ENCODE peak calls at places on chromosomes 7 and 10, in seven cellular contexts. D is stimulated activated CD8-positive, alpha-beta memory T cell treated with anti-CD3 and anti-CD28 coated beads, Interleukin-7, amount 100 ng/mL, for 4 hours; O is activated naive CD4-positive, alpha-beta T cell treated with anti-CD3 and anti-CD28 coated beads for 36 hours; H is NCI-H1092 treated with DMSO at 0.1 percent for 48 hours; Z is T-helper 1 cell; J is Right ventricle myocardium superior; I is glomerular endothelial cell. Y is an unnamed sample.

GRCh38 chr10:37535459-37536246 is 321.8 kb downstream of the ZNF248 start:
- DNase-seq in D (no peak), O (no peak), Z (no peak), J (no peak), H (no peak), I (no peak), Y (no peak)

GRCh38 chr10:52778511-52779392 is 6.2 kb upstream of the MBL2 start:
- DNase-seq in D (no peak), I (no peak), H (no peak), O (no peak), J (no peak), Z (no peak), Y (peak)

GRCh38 chr7:112880786-112881418 is 90.7 kb upstream of the TMEM168 start:
- DNase-seq in D (no peak), J (no peak), Z (no peak), O (no peak), H (no peak), I (no peak), Y (no peak)

GRCh38 chr10:71063431-71063830 is 148.9 kb upstream of the UNC5B start:
- DNase-seq in H (no peak), I (no peak), D (no peak), Z (no peak), J (no peak), O (no peak), Y (no peak)

GRCh38 chr10:36171546-36171945 is 529.5 kb upstream of the FZD8 start:
- DNase-seq in I (no peak), O (no peak), H (no peak), Z (no peak), J (no peak), D (no peak), Y (no peak)

GRCh38 chr7:3453398-3453797 is 152.3 kb downstream of the SDK1 start:
- DNase-seq in Z (no peak), D (no peak), H (no peak), O (no peak), I (no peak), J (no peak), Y (no peak)

GRCh38 chr7:22589641-22590141 is 89.7 kb upstream of the STEAP1B start:
- DNase-seq in J (peak), O (no peak), H (no peak), D (no peak), I (no peak), Z (no peak), Y (peak)

GRCh38 chr10:48247680-48248079 is 26.8 kb downstream of the FRMPD2 start:
- DNase-seq in Z (no peak), H (no peak), J (no peak), I (no peak), D (no peak), O (no peak), Y (no peak)

GRCh38 chr7:77575187-77575586 is 38.1 kb downstream of the PTPN12 start:
- DNase-seq in Z (no peak), J (no peak), O (no peak), D (no peak), I (no peak), H (no peak), Y (no peak)

GRCh38 chr7:136874393-136875032 is 6.1 kb downstream of the CHRM2 start:
- DNase-seq in Z (no peak), J (no peak), I (no peak), O (no peak), D (no peak), H (peak), Y (peak)

GRCh38 chr7:95691464-95691863 is 80.9 kb upstream of the DYNC1I1 start:
- DNase-seq in Z (no peak), J (no peak), I (no peak), H (no peak), D (no peak), O (no peak), Y (no peak)

GRCh38 chr7:39510738-39511372 is 55.3 kb upstream of the YAE1 start:
- DNase-seq in J (no peak), O (peak), H (no peak), D (no peak), Z (no peak), I (no peak), Y (no peak)

GRCh38 chr7:44172803-44173424 is 16.3 kb downstream of the GCK start:
- DNase-seq in D (no peak), H (peak), Z (no peak), J (no peak), O (no peak), I (no peak), Y (no peak)

GRCh38 chr10:82874671-82875070 is 999.7 kb downstream of the NRG3 start:
- DNase-seq in O (no peak), I (no peak), J (no peak), Z (no peak), H (no peak), D (no peak), Y (no peak)

GRCh38 chr7:50307368-50308012 is 3.0 kb downstream of the IKZF1 start:
- DNase-seq in H (no peak), D (peak), Z (no peak), O (peak), J (no peak), I (no peak), Y (no peak)

GRCh38 chr7:140564643-140565042 is 76.0 kb downstream of the DENND2A start:
- DNase-seq in I (no peak), H (no peak), O (no peak), J (no peak), Z (no peak), D (no peak), Y (no peak)

GRCh38 chr7:24595671-24596418 is 22.6 kb downstream of the PALS2 start:
- DNase-seq in H (no peak), Z (no peak), O (no peak), D (no peak), I (no peak), J (no peak), Y (no peak)

GRCh38 chr7:129664029-129665012 is 52.8 kb downstream of the NRF1 start:
- DNase-seq in J (no peak), O (no peak), D (no peak), H (peak), I (peak), Z (no peak), Y (peak)

GRCh38 chr10:14439451-14440259 is 108.9 kb upstream of the FRMD4A start:
- DNase-seq in J (no peak), O (no peak), I (no peak), H (no peak), Z (no peak), D (no peak), Y (no peak)

GRCh38 chr10:88735661-88736060 is 24.2 kb upstream of the LIPN start:
- DNase-seq in O (no peak), H (no peak), D (no peak), I (no peak), Z (no peak), J (no peak), Y (no peak)

GRCh38 chr7:8389898-8390642 is 43.3 kb upstream of the NXPH1 start:
- DNase-seq in J (peak), D (no peak), Z (no peak), O (no peak), H (no peak), I (no peak), Y (peak)

GRCh38 chr7:39353615-39354376 is 212.4 kb upstream of the YAE1 start:
- DNase-seq in J (peak), O (no peak), D (no peak), I (no peak), H (peak), Z (no peak), Y (peak)

GRCh38 chr7:6385110-6385792 is 62.5 kb downstream of the DAGLB start:
- DNase-seq in O (no peak), D (no peak), Z (no peak), H (no peak), I (peak), J (no peak), Y (peak)

GRCh38 chr7:117200786-117201185 is 122.1 kb downstream of the WNT2 start:
- DNase-seq in D (no peak), O (no peak), I (no peak), H (no peak), J (no peak), Z (no peak), Y (no peak)